ENCODE peak calls at places on chromosomes 3 and 15, in seven cellular contexts. Z is H54, I is sigmoid colon, J is uterus, S is body of pancreas, W is lower leg skin, B is adrenal gland. V is an unnamed sample.

GRCh38 chr15:86877171-86877631 is 797.5 kb downstream of the AGBL1 start:
- DNase-seq in Z (no peak), I (no peak), J (no peak), S (no peak), W (no peak), B (no peak), V (no peak)

GRCh38 chr3:184154909-184155643 is at the start of gene DVL3:
- DNase-seq in Z (peak), I (peak), J (peak), S (peak), W (peak), B (peak), V (no peak)

GRCh38 chr3:147412491-147412916 is 3.3 kb downstream of the ZIC1 start:
- DNase-seq in Z (no peak), I (no peak), J (no peak), S (no peak), W (peak), B (no peak), V (peak)

GRCh38 chr3:88057650-88058321 is 1.0 kb downstream of the CGGBP1 start:
- DNase-seq in Z (no peak), I (no peak), J (no peak), S (no peak), W (no peak), B (no peak), V (no peak)

GRCh38 chr3:182005683-182006082 is 294.0 kb downstream of the SOX2 start:
- DNase-seq in Z (no peak), I (no peak), J (no peak), S (no peak), W (no peak), B (no peak), V (no peak)

GRCh38 chr3:179995406-179995805 is 41.3 kb downstream of the PEX5L start:
- DNase-seq in Z (no peak), I (no peak), J (no peak), S (no peak), W (no peak), B (no peak), V (no peak)

GRCh38 chr3:9396301-9396631 is 1.1 kb upstream of the SETD5 start:
- DNase-seq in Z (peak), I (peak), J (no peak), S (peak), W (no peak), B (peak), V (peak)

GRCh38 chr15:72184165-72184811 is 13.3 kb downstream of the GRAMD2A start:
- DNase-seq in Z (no peak), I (no peak), J (no peak), S (no peak), W (no peak), B (no peak), V (no peak)

GRCh38 chr15:69141286-69141701 is 19.1 kb upstream of the GLCE start:
- DNase-seq in Z (no peak), I (no peak), J (no peak), S (no peak), W (peak), B (no peak), V (no peak)

GRCh38 chr3:113532698-113533533 is 561 bp downstream of the SIDT1 start:
- DNase-seq in Z (no peak), I (no peak), J (no peak), S (peak), W (peak), B (peak), V (no peak)

GRCh38 chr3:9746330-9746729 is 3.4 kb upstream of the OGG1 start:
- DNase-seq in Z (peak), I (no peak), J (no peak), S (no peak), W (no peak), B (no peak), V (no peak)

GRCh38 chr3:20288050-20288449 is 102.0 kb upstream of the SGO1 start:
- DNase-seq in Z (no peak), I (no peak), J (no peak), S (no peak), W (no peak), B (no peak), V (no peak)

GRCh38 chr3:33636125-33636855 is 81.8 kb downstream of the CLASP2 start:
- DNase-seq in Z (no peak), I (no peak), J (no peak), S (no peak), W (no peak), B (no peak), V (no peak)

GRCh38 chr3:50365080-50365841 is 5.9 kb upstream of the TMEM115 start:
- DNase-seq in Z (no peak), I (peak), J (peak), S (peak), W (peak), B (peak), V (no peak)

GRCh38 chr3:43619593-43619992 is 2.2 kb downstream of the ANO10 start:
- DNase-seq in Z (no peak), I (no peak), J (no peak), S (no peak), W (no peak), B (no peak), V (no peak)

GRCh38 chr15:48442011-48442410 is 110.8 kb downstream of the DUT start:
- DNase-seq in Z (no peak), I (no peak), J (no peak), S (no peak), W (no peak), B (no peak), V (no peak)

GRCh38 chr3:188178293-188178950 is 24.5 kb downstream of the LPP start:
- DNase-seq in Z (no peak), I (no peak), J (no peak), S (no peak), W (no peak), B (no peak), V (no peak)

GRCh38 chr3:114418107-114418506 is 124.3 kb downstream of the TIGIT start:
- DNase-seq in Z (no peak), I (no peak), J (no peak), S (no peak), W (no peak), B (no peak), V (no peak)

GRCh38 chr3:126340943-126341754 is 16.1 kb downstream of the KLF15 start:
- DNase-seq in Z (no peak), I (peak), J (peak), S (no peak), W (peak), B (no peak), V (no peak)

GRCh38 chr15:24971052-24971451 is 16.3 kb downstream of the SNRPN start:
- DNase-seq in Z (no peak), I (no peak), J (no peak), S (no peak), W (no peak), B (no peak), V (no peak)

GRCh38 chr3:127371338-127371737 is 83.5 kb upstream of the PRR20G start:
- DNase-seq in Z (no peak), I (no peak), J (no peak), S (no peak), W (peak), B (no peak), V (no peak)

GRCh38 chr15:66621491-66622467 is 56.0 kb upstream of the LCTL start:
- DNase-seq in Z (no peak), I (no peak), J (no peak), S (no peak), W (no peak), B (no peak), V (no peak)

GRCh38 chr3:126469479-126469878 is 6.2 kb downstream of the ZXDC start:
- DNase-seq in Z (no peak), I (peak), J (peak), S (no peak), W (peak), B (peak), V (no peak)

GRCh38 chr3:122560680-122561079 is 3.4 kb downstream of the PARP9 start:
- DNase-seq in Z (peak), I (no peak), J (no peak), S (peak), W (no peak), B (no peak), V (no peak)

GRCh38 chr3:186640473-186640818 is 247 bp downstream of the FETUB start:
- DNase-seq in Z (peak), I (no peak), J (no peak), S (no peak), W (no peak), B (no peak), V (no peak)

GRCh38 chr3:46929324-46929723 is 47.2 kb downstream of the CCDC12 start:
- DNase-seq in Z (no peak), I (peak), J (no peak), S (peak), W (no peak), B (peak), V (no peak)

GRCh38 chr3:64417816-64418215 is 192.6 kb upstream of the PRICKLE2 start:
- DNase-seq in Z (no peak), I (no peak), J (no peak), S (no peak), W (no peak), B (no peak), V (no peak)

DNA sequence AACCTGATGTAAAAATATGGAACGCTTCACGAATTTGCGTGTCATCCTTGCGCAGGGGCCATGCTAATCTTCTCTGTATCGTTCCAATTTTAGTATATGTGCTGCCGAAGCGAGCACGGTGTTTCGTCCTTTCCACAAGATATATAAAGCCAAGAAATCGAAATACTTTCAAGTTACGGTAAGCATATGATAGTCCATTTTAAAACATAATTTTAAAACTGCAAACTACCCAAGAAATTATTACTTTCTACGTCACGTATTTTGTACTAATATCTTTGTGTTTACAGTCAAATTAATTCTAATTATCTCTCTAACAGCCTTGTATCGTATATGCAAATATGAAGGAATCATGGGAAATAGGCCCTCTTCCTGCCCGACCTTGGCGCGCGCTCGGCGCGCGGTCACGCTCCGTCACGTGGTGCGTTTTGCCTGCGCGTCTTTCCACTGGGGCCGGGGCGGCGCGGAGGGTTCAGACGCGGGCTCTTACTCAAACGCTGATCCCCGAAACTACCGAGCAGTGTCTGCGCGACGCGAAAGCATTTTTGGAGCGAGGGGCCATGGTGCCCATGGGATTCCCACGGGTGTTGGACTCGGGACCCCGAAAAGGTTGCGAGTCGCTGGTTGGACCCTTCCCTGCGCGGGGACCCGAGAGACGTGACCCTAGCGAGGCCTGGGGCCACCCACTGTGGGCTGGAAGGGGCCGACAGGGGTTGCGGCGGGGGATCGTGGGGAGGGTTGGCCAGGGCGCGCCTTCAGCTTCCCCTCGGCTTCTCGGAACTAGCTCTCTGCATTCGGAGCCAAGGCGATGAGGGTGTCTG is at the start of gene RNU6-1:
- DNase-seq in Z (peak), I (peak), J (peak), S (peak), W (peak), B (peak), V (peak)
- TF ChIP-seq POLR2A in Z (peak), I (peak), J (peak), S (peak), W (no peak), B (peak), V (peak)

GRCh38 chr3:13019243-13019701 is 54.0 kb downstream of the IQSEC1 start:
- DNase-seq in Z (peak), I (peak), J (peak), S (no peak), W (no peak), B (peak), V (no peak)

GRCh38 chr3:13021141-13021933 is 51.9 kb downstream of the IQSEC1 start:
- DNase-seq in Z (no peak), I (peak), J (no peak), S (peak), W (no peak), B (peak), V (no peak)

GRCh38 chr3:13019706-13020105 is 53.5 kb downstream of the IQSEC1 start:
- DNase-seq in Z (no peak), I (peak), J (no peak), S (no peak), W (no peak), B (peak), V (no peak)

GRCh38 chr3:13018561-13019242 is 54.5 kb downstream of the IQSEC1 start:
- DNase-seq in Z (no peak), I (no peak), J (no peak), S (no peak), W (no peak), B (peak), V (no peak)

DNA sequence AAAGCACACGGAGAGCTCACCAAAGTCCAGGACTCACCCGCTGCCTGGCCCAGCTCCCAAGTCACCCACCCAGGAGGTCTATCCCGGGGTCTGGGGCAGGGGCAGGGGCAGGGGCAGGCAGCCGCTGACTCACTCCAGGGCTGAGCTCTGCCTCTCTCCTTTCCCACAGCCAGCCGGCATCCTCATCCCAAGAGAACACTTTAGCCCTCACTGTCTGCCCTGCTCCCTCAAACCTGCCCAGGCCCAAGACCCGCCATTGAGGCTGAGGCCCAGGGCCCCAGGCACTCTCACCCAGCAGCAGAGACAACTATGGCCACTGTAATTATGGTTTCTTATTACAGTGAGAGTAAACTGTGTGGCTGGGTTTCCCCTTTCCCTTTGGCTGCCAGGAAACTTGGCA is 53.1 kb downstream of the IQSEC1 start:
- DNase-seq in Z (no peak), I (peak), J (no peak), S (no peak), W (no peak), B (peak), V (no peak)
- TF ChIP-seq POLR2A in Z (no peak), I (no peak), J (no peak), S (no peak), W (no peak), B (no peak), V (no peak)

DNA sequence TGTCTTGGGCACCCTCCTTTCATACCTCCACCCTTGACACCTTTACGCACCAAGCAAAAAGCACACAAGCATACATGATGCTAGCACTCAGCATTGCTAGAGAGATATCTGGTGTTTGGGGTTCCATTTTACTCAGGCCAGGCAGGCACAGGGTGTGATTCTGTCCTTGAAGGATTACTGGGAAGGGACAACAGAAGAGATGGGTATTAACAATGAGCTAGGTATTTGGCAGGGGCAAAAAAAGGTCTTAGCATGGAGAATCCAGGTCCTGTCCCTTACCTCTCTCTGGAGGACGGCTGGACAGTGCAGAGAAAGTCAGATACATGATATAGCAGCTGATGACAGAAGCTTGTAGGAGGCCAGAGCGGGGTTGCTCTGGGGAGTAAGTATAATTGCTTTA is 3.5 kb downstream of the SERINC4 start:
- DNase-seq in Z (no peak), I (no peak), J (no peak), S (no peak), W (no peak), B (no peak), V (no peak)
- TF ChIP-seq POLR2A in Z (no peak), I (no peak), J (no peak), S (no peak), W (no peak), B (no peak), V (no peak)

GRCh38 chr3:14555835-14556234 is 15.7 kb upstream of the GRIP2 start:
- DNase-seq in Z (no peak), I (no peak), J (no peak), S (no peak), W (no peak), B (no peak), V (no peak)
- TF ChIP-seq POLR2A in Z (no peak), I (no peak), J (no peak), S (no peak), W (no peak), B (no peak), V (no peak)

DNA sequence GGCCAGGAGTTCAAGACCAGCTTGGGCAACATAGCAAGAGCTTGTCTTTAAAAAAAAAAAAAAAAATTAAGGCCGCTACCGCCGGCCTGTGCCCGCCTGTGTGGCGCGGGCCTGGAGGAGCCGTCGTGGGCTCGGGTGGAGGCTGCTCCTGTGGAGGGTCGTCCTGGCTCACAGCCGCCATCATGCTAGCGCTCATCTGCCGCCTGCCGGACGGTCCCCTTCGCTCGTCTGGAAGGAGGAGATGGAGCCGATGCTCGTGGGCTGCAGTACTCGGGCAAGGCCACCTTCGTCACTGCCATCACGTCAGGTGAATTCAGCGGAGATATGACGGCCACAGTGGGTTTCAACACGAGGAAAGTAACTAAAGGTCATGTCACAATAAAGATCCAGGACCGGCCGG is 37.4 kb downstream of the TFRC start:
- DNase-seq in Z (no peak), I (no peak), J (no peak), S (no peak), W (no peak), B (no peak), V (no peak)
- TF ChIP-seq POLR2A in Z (no peak), I (no peak), J (no peak), S (no peak), W (no peak), B (no peak), V (no peak)

V was measured in vagina.